ENCODE peak calls at places on chromosomes 7 and 10, in seven cellular contexts. One of them, this sample, is unnamed.

GRCh38 chr10:61923210-61924024 is 21.9 kb downstream of the ARID5B start:
- DNase-seq in PC-3: peak; percentile 92
- DNase-seq in cardiac muscle cell: peak; percentile 73
- DNase-seq in endothelial cell of umbilical vein: no peak
- DNase-seq in spleen: no peak
- DNase-seq in breast epithelium: no peak
- DNase-seq in thoracic aorta: no peak
- DNase-seq in this sample: no peak

GRCh38 chr7:30148951-30149459 is 14.2 kb downstream of the MTURN start:
- DNase-seq in breast epithelium: no peak
- DNase-seq in endothelial cell of umbilical vein: no peak
- DNase-seq in PC-3: no peak
- DNase-seq in cardiac muscle cell: no peak
- DNase-seq in spleen: peak; percentile 87
- DNase-seq in thoracic aorta: no peak
- DNase-seq in this sample: no peak

GRCh38 chr10:124387078-124387874 is 31.4 kb downstream of the OAT start:
- DNase-seq in PC-3: no peak
- DNase-seq in cardiac muscle cell: no peak
- DNase-seq in breast epithelium: no peak
- DNase-seq in thoracic aorta: no peak
- DNase-seq in spleen: peak; percentile 66
- DNase-seq in endothelial cell of umbilical vein: no peak
- DNase-seq in this sample: no peak

GRCh38 chr7:34396437-34397064 is 261.5 kb upstream of the NPSR1 start:
- DNase-seq in cardiac muscle cell: no peak
- DNase-seq in endothelial cell of umbilical vein: no peak
- DNase-seq in thoracic aorta: no peak
- DNase-seq in spleen: no peak
- DNase-seq in PC-3: no peak
- DNase-seq in breast epithelium: no peak
- DNase-seq in this sample: no peak

GRCh38 chr7:19026888-19027287 is 90.5 kb downstream of the TWIST1 start:
- DNase-seq in thoracic aorta: no peak
- DNase-seq in breast epithelium: no peak
- DNase-seq in endothelial cell of umbilical vein: no peak
- DNase-seq in spleen: no peak
- DNase-seq in cardiac muscle cell: no peak
- DNase-seq in PC-3: peak; percentile 23
- DNase-seq in this sample: no peak

GRCh38 chr10:30013684-30014246 is 45.6 kb downstream of the JCAD start:
- DNase-seq in endothelial cell of umbilical vein: no peak
- DNase-seq in cardiac muscle cell: peak; percentile 74
- DNase-seq in thoracic aorta: no peak
- DNase-seq in PC-3: no peak
- DNase-seq in spleen: no peak
- DNase-seq in breast epithelium: no peak
- DNase-seq in this sample: peak; percentile 81

GRCh38 chr7:32631021-32631420 is 135.7 kb downstream of the AVL9 start:
- DNase-seq in cardiac muscle cell: no peak
- DNase-seq in PC-3: no peak
- DNase-seq in thoracic aorta: no peak
- DNase-seq in spleen: no peak
- DNase-seq in breast epithelium: no peak
- DNase-seq in endothelial cell of umbilical vein: no peak
- DNase-seq in this sample: no peak

GRCh38 chr7:69654381-69654780 is 56.1 kb downstream of the AUTS2 start:
- DNase-seq in PC-3: no peak
- DNase-seq in endothelial cell of umbilical vein: no peak
- DNase-seq in thoracic aorta: no peak
- DNase-seq in breast epithelium: no peak
- DNase-seq in cardiac muscle cell: peak; percentile 61
- DNase-seq in spleen: no peak
- DNase-seq in this sample: no peak

GRCh38 chr10:112603062-112603461 is 156.0 kb downstream of the VTI1A start:
- DNase-seq in endothelial cell of umbilical vein: no peak
- DNase-seq in breast epithelium: no peak
- DNase-seq in cardiac muscle cell: no peak
- DNase-seq in thoracic aorta: no peak
- DNase-seq in PC-3: no peak
- DNase-seq in spleen: no peak
- DNase-seq in this sample: no peak

GRCh38 chr10:13759167-13759566 is 172.4 kb downstream of the PRPF18 start:
- DNase-seq in thoracic aorta: no peak
- DNase-seq in PC-3: no peak
- DNase-seq in endothelial cell of umbilical vein: no peak
- DNase-seq in cardiac muscle cell: no peak
- DNase-seq in spleen: no peak
- DNase-seq in breast epithelium: no peak
- DNase-seq in this sample: no peak

GRCh38 chr7:3461923-3462322 is 160.9 kb downstream of the SDK1 start:
- DNase-seq in PC-3: no peak
- DNase-seq in thoracic aorta: no peak
- DNase-seq in cardiac muscle cell: no peak
- DNase-seq in spleen: no peak
- DNase-seq in breast epithelium: no peak
- DNase-seq in endothelial cell of umbilical vein: no peak
- DNase-seq in this sample: no peak

GRCh38 chr7:19519443-19519977 is 189.3 kb downstream of the POLR1F start:
- DNase-seq in PC-3: no peak
- DNase-seq in spleen: no peak
- DNase-seq in breast epithelium: no peak
- DNase-seq in endothelial cell of umbilical vein: no peak
- DNase-seq in cardiac muscle cell: peak; percentile 59
- DNase-seq in thoracic aorta: no peak
- DNase-seq in this sample: no peak

GRCh38 chr10:27285093-27285492 is 44.5 kb upstream of the ACBD5 start:
- DNase-seq in PC-3: peak; percentile 45
- DNase-seq in spleen: no peak
- DNase-seq in endothelial cell of umbilical vein: peak; percentile 19
- DNase-seq in thoracic aorta: no peak
- DNase-seq in breast epithelium: no peak
- DNase-seq in cardiac muscle cell: peak; percentile 26
- DNase-seq in this sample: no peak

GRCh38 chr10:117710181-117710798 is 167.7 kb downstream of the EMX2 start:
- DNase-seq in spleen: no peak
- DNase-seq in PC-3: no peak
- DNase-seq in cardiac muscle cell: no peak
- DNase-seq in thoracic aorta: no peak
- DNase-seq in breast epithelium: no peak
- DNase-seq in endothelial cell of umbilical vein: no peak
- DNase-seq in this sample: no peak
- TF ChIP-seq CTCF in spleen: no peak
- TF ChIP-seq CTCF in PC-3: peak; percentile 47
- TF ChIP-seq CTCF in cardiac muscle cell: no peak
- TF ChIP-seq CTCF in thoracic aorta: no peak
- TF ChIP-seq CTCF in breast epithelium: no peak
- TF ChIP-seq CTCF in endothelial cell of umbilical vein: no peak
- TF ChIP-seq CTCF in this sample: no peak

DNA sequence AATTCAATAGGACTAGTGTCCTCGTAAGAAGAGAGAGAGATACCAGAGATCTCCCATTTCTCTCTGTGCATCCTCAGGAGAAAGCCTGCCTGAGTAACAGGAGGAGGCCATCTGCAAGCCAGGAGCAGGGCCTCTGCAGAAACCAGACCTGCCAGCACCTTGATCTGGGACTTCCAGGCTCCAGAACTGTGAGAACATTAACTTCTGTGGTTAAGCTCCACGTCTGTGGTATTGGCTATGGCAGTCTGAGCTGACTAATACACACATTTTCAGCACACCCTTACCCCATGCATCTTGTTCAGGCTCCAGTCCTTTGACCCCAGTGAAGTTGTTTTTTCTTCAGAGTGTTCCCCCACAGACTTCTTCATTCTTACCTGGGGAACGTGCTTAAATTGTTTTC is 3.1 kb upstream of the CRTAC1 start:
- DNase-seq in PC-3: no peak
- DNase-seq in breast epithelium: no peak
- DNase-seq in endothelial cell of umbilical vein: no peak
- DNase-seq in cardiac muscle cell: no peak
- DNase-seq in thoracic aorta: no peak
- DNase-seq in spleen: no peak
- DNase-seq in this sample: no peak
- H3K27me3 ChIP-seq in PC-3: peaks cover 50% of the 10 kb centered on the region
- H3K27me3 ChIP-seq in breast epithelium: no peaks in the 10 kb centered on the region
- H3K27me3 ChIP-seq in endothelial cell of umbilical vein: peaks cover 62% of the 10 kb centered on the region
- H3K27me3 ChIP-seq in cardiac muscle cell: peaks cover 100% of the 10 kb centered on the region
- H3K27me3 ChIP-seq in thoracic aorta: peaks cover 4% of the 10 kb centered on the region
- H3K27me3 ChIP-seq in spleen: peaks cover 3% of the 10 kb centered on the region
- H3K27me3 ChIP-seq in this sample: peaks cover under 1% of the 10 kb centered on the region

GRCh38 chr7:103628742-103629141 is 182.7 kb upstream of the SLC26A5 start:
- DNase-seq in spleen: no peak
- DNase-seq in PC-3: no peak
- DNase-seq in breast epithelium: no peak
- DNase-seq in thoracic aorta: no peak
- DNase-seq in endothelial cell of umbilical vein: no peak
- DNase-seq in cardiac muscle cell: no peak
- DNase-seq in this sample: no peak

GRCh38 chr7:103632972-103633371 is 187.0 kb upstream of the SLC26A5 start:
- DNase-seq in breast epithelium: no peak
- DNase-seq in cardiac muscle cell: peak; percentile 43
- DNase-seq in endothelial cell of umbilical vein: peak; percentile 48
- DNase-seq in PC-3: peak; percentile 76
- DNase-seq in thoracic aorta: no peak
- DNase-seq in spleen: no peak
- DNase-seq in this sample: no peak

GRCh38 chr7:103632005-103632639 is 186.1 kb upstream of the SLC26A5 start:
- DNase-seq in thoracic aorta: no peak
- DNase-seq in breast epithelium: no peak
- DNase-seq in PC-3: no peak
- DNase-seq in cardiac muscle cell: peak; percentile 37
- DNase-seq in endothelial cell of umbilical vein: no peak
- DNase-seq in spleen: no peak
- DNase-seq in this sample: no peak

GRCh38 chr7:103626776-103627175 is 180.8 kb upstream of the SLC26A5 start:
- DNase-seq in PC-3: no peak
- DNase-seq in spleen: no peak
- DNase-seq in thoracic aorta: no peak
- DNase-seq in cardiac muscle cell: no peak
- DNase-seq in breast epithelium: no peak
- DNase-seq in endothelial cell of umbilical vein: no peak
- DNase-seq in this sample: no peak

DNA sequence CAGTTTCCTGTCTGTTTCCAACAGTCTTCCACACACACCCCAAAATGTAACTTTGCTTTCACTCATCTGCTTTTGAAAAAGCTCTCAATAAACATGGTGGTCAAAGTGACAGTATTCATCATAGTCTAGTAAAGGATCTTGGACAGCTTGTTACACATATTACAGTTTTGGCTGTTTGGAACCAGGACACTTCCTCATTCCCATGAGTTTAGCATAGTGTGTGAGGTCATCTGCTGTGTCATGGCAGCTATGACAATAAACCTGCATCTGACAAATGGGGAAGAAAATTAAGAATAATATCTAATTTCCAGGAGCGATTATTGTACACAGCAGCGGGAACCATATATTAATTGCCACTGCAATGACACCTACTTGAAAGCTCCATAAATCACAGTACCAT is 184.3 kb upstream of the SLC26A5 start:
- DNase-seq in breast epithelium: no peak
- DNase-seq in PC-3: peak; percentile 26
- DNase-seq in endothelial cell of umbilical vein: no peak
- DNase-seq in cardiac muscle cell: no peak
- DNase-seq in spleen: no peak
- DNase-seq in thoracic aorta: no peak
- DNase-seq in this sample: no peak
- H3K9me3 ChIP-seq in breast epithelium: no peaks in the 10 kb centered on the region
- H3K9me3 ChIP-seq in PC-3: no peaks in the 10 kb centered on the region
- H3K9me3 ChIP-seq in endothelial cell of umbilical vein: no peaks in the 10 kb centered on the region
- H3K9me3 ChIP-seq in cardiac muscle cell: no peaks in the 10 kb centered on the region
- H3K9me3 ChIP-seq in spleen: no peaks in the 10 kb centered on the region
- H3K9me3 ChIP-seq in thoracic aorta: no peaks in the 10 kb centered on the region
- H3K9me3 ChIP-seq in this sample: no peaks in the 10 kb centered on the region

DNA sequence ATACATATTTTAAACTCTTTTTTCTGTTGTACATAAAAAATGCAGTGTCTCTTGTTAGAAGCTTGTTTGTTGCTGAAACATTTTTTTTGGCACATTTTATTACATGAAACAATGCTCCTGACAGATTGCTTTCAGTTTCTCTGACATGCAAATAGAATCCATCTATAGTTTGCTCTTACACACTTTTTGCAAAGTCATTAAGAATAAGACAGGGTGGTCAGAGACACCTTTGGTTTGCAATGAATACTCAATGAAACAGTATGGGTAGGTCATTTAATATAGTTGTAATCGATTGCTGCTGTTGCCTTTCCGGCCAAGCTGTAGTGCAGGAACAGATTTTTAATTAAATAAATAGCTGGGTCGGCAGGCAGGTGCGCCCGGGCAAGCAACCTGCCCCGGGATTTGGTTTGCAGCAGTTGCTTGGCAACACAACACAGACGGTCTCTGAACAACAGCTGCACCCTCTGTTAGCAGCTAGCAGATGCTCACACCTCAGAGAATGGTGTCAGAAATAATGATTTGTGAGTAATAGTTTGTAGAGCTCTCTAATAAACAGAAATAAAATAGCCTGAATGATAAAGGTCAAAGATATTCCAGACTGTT is 115.7 kb upstream of the CACNA2D1 start:
- DNase-seq in endothelial cell of umbilical vein: peak; percentile 23
- DNase-seq in spleen: no peak
- DNase-seq in breast epithelium: no peak
- DNase-seq in PC-3: no peak
- DNase-seq in cardiac muscle cell: no peak
- DNase-seq in thoracic aorta: no peak
- DNase-seq in this sample: no peak
- TF ChIP-seq CTCF in endothelial cell of umbilical vein: no peak
- TF ChIP-seq CTCF in spleen: no peak
- TF ChIP-seq CTCF in breast epithelium: no peak
- TF ChIP-seq CTCF in PC-3: no peak
- TF ChIP-seq CTCF in cardiac muscle cell: no peak
- TF ChIP-seq CTCF in thoracic aorta: no peak
- TF ChIP-seq CTCF in this sample: no peak

GRCh38 chr7:97006951-97007861 is 1.9 kb downstream of the DLX6 start:
- DNase-seq in cardiac muscle cell: no peak
- DNase-seq in breast epithelium: no peak
- DNase-seq in PC-3: no peak
- DNase-seq in thoracic aorta: no peak
- DNase-seq in endothelial cell of umbilical vein: no peak
- DNase-seq in spleen: no peak
- DNase-seq in this sample: no peak

GRCh38 chr7:97006146-97006950 is 995 bp downstream of the DLX6 start:
- DNase-seq in endothelial cell of umbilical vein: peak; percentile 29
- DNase-seq in thoracic aorta: no peak
- DNase-seq in PC-3: no peak
- DNase-seq in spleen: no peak
- DNase-seq in breast epithelium: no peak
- DNase-seq in cardiac muscle cell: peak; percentile 51
- DNase-seq in this sample: no peak

GRCh38 chr7:97004931-97005763 is at the start of gene DLX6:
- DNase-seq in cardiac muscle cell: peak; percentile 32
- DNase-seq in thoracic aorta: no peak
- DNase-seq in spleen: no peak
- DNase-seq in endothelial cell of umbilical vein: no peak
- DNase-seq in PC-3: no peak
- DNase-seq in breast epithelium: no peak
- DNase-seq in this sample: no peak

GRCh38 chr7:97004237-97004930 is 969 bp upstream of the DLX6 start:
- DNase-seq in cardiac muscle cell: no peak
- DNase-seq in breast epithelium: no peak
- DNase-seq in thoracic aorta: no peak
- DNase-seq in spleen: no peak
- DNase-seq in endothelial cell of umbilical vein: no peak
- DNase-seq in PC-3: no peak
- DNase-seq in this sample: no peak

GRCh38 chr7:97005764-97006145 is 402 bp downstream of the DLX6 start:
- DNase-seq in spleen: no peak
- DNase-seq in thoracic aorta: no peak
- DNase-seq in endothelial cell of umbilical vein: no peak
- DNase-seq in PC-3: no peak
- DNase-seq in breast epithelium: no peak
- DNase-seq in cardiac muscle cell: no peak
- DNase-seq in this sample: no peak
- H3K27me3 ChIP-seq in spleen: peaks cover 7% of the 10 kb centered on the region
- H3K27me3 ChIP-seq in thoracic aorta: peaks cover 53% of the 10 kb centered on the region
- H3K27me3 ChIP-seq in endothelial cell of umbilical vein: peaks cover 94% of the 10 kb centered on the region
- H3K27me3 ChIP-seq in PC-3: peaks cover 12% of the 10 kb centered on the region
- H3K27me3 ChIP-seq in breast epithelium: peaks cover 8% of the 10 kb centered on the region
- H3K27me3 ChIP-seq in cardiac muscle cell: peaks cover 100% of the 10 kb centered on the region
- H3K27me3 ChIP-seq in this sample: peaks cover 23% of the 10 kb centered on the region

This sample was measured in ascending aorta.